ENCODE peak calls at places on chromosome 9, in nine cellular contexts. One of them, this sample, is unnamed.

GRCh38 chr9:135886147-135886981 is 21.0 kb downstream of the CAMSAP1 start:
- DNase-seq in A549: no peak
- DNase-seq in spleen: no peak
- DNase-seq in NB4: peak
- DNase-seq in uterus: no peak
- DNase-seq in IMR-90: no peak
- DNase-seq in body of pancreas: no peak
- DNase-seq in ovary: no peak
- DNase-seq in gastrocnemius medialis: no peak
- DNase-seq in this sample: no peak

GRCh38 chr9:132858756-132859155 is 19.3 kb downstream of the AK8 start:
- DNase-seq in A549: no peak
- DNase-seq in spleen: no peak
- DNase-seq in NB4: no peak
- DNase-seq in uterus: no peak
- DNase-seq in IMR-90: no peak
- DNase-seq in body of pancreas: no peak
- DNase-seq in ovary: no peak
- DNase-seq in gastrocnemius medialis: no peak
- DNase-seq in this sample: no peak

GRCh38 chr9:109861499-109861898 is 81.5 kb downstream of the PALM2AKAP2 start:
- DNase-seq in A549: no peak
- DNase-seq in spleen: no peak
- DNase-seq in NB4: no peak
- DNase-seq in uterus: peak
- DNase-seq in IMR-90: peak
- DNase-seq in body of pancreas: no peak
- DNase-seq in ovary: no peak
- DNase-seq in gastrocnemius medialis: no peak
- DNase-seq in this sample: peak

GRCh38 chr9:116899337-116900006 is 212.4 kb downstream of the TRIM32 start:
- DNase-seq in A549: no peak
- DNase-seq in spleen: no peak
- DNase-seq in NB4: no peak
- DNase-seq in uterus: no peak
- DNase-seq in IMR-90: peak
- DNase-seq in body of pancreas: no peak
- DNase-seq in ovary: no peak
- DNase-seq in gastrocnemius medialis: no peak
- DNase-seq in this sample: no peak

GRCh38 chr9:97918641-97919040 is 3.7 kb downstream of the TRMO start:
- DNase-seq in A549: no peak
- DNase-seq in spleen: no peak
- DNase-seq in NB4: no peak
- DNase-seq in uterus: no peak
- DNase-seq in IMR-90: no peak
- DNase-seq in body of pancreas: no peak
- DNase-seq in ovary: no peak
- DNase-seq in gastrocnemius medialis: no peak
- DNase-seq in this sample: no peak

GRCh38 chr9:114484854-114485443 is 20.3 kb downstream of the WHRN start:
- DNase-seq in A549: no peak
- DNase-seq in spleen: no peak
- DNase-seq in NB4: peak
- DNase-seq in uterus: no peak
- DNase-seq in IMR-90: peak
- DNase-seq in body of pancreas: peak
- DNase-seq in ovary: no peak
- DNase-seq in gastrocnemius medialis: no peak
- DNase-seq in this sample: no peak

GRCh38 chr9:23674016-23674585 is 151.9 kb downstream of the ELAVL2 start:
- DNase-seq in A549: no peak
- DNase-seq in spleen: no peak
- DNase-seq in NB4: no peak
- DNase-seq in uterus: no peak
- DNase-seq in IMR-90: no peak
- DNase-seq in body of pancreas: no peak
- DNase-seq in ovary: no peak
- DNase-seq in gastrocnemius medialis: no peak
- DNase-seq in this sample: no peak

GRCh38 chr9:20447291-20447690 is 175.0 kb downstream of the MLLT3 start:
- DNase-seq in A549: no peak
- DNase-seq in spleen: no peak
- DNase-seq in NB4: no peak
- DNase-seq in uterus: no peak
- DNase-seq in IMR-90: no peak
- DNase-seq in body of pancreas: no peak
- DNase-seq in ovary: no peak
- DNase-seq in gastrocnemius medialis: no peak
- DNase-seq in this sample: no peak

GRCh38 chr9:91844656-91845291 is 105.3 kb downstream of the ROR2 start:
- DNase-seq in A549: no peak
- DNase-seq in spleen: peak
- DNase-seq in NB4: no peak
- DNase-seq in uterus: no peak
- DNase-seq in IMR-90: no peak
- DNase-seq in body of pancreas: no peak
- DNase-seq in ovary: no peak
- DNase-seq in gastrocnemius medialis: no peak
- DNase-seq in this sample: peak

GRCh38 chr9:130869250-130869649 is 27.4 kb downstream of the QRFP start:
- DNase-seq in A549: no peak
- DNase-seq in spleen: peak
- DNase-seq in NB4: no peak
- DNase-seq in uterus: peak
- DNase-seq in IMR-90: peak
- DNase-seq in body of pancreas: peak
- DNase-seq in ovary: peak
- DNase-seq in gastrocnemius medialis: no peak
- DNase-seq in this sample: no peak

GRCh38 chr9:99166149-99166548 is 55.6 kb downstream of the ALG2 start:
- DNase-seq in A549: no peak
- DNase-seq in spleen: no peak
- DNase-seq in NB4: no peak
- DNase-seq in uterus: no peak
- DNase-seq in IMR-90: no peak
- DNase-seq in body of pancreas: no peak
- DNase-seq in ovary: no peak
- DNase-seq in gastrocnemius medialis: no peak
- DNase-seq in this sample: no peak

GRCh38 chr9:91025856-91026255 is 224.2 kb downstream of the SYK start:
- DNase-seq in A549: no peak
- DNase-seq in spleen: no peak
- DNase-seq in NB4: no peak
- DNase-seq in uterus: no peak
- DNase-seq in IMR-90: no peak
- DNase-seq in body of pancreas: no peak
- DNase-seq in ovary: no peak
- DNase-seq in gastrocnemius medialis: no peak
- DNase-seq in this sample: no peak

GRCh38 chr9:110016340-110016739 is 191.6 kb downstream of the C9orf152 start:
- DNase-seq in A549: no peak
- DNase-seq in spleen: no peak
- DNase-seq in NB4: no peak
- DNase-seq in uterus: no peak
- DNase-seq in IMR-90: peak
- DNase-seq in body of pancreas: peak
- DNase-seq in ovary: no peak
- DNase-seq in gastrocnemius medialis: no peak
- DNase-seq in this sample: no peak

GRCh38 chr9:132369421-132369820 is 14.6 kb upstream of the SETX start:
- DNase-seq in A549: no peak
- DNase-seq in spleen: no peak
- DNase-seq in NB4: no peak
- DNase-seq in uterus: no peak
- DNase-seq in IMR-90: no peak
- DNase-seq in body of pancreas: no peak
- DNase-seq in ovary: no peak
- DNase-seq in gastrocnemius medialis: no peak
- DNase-seq in this sample: no peak

GRCh38 chr9:133732351-133733073 is 5.6 kb downstream of the SARDH start:
- DNase-seq in A549: no peak
- DNase-seq in spleen: no peak
- DNase-seq in NB4: no peak
- DNase-seq in uterus: no peak
- DNase-seq in IMR-90: no peak
- DNase-seq in body of pancreas: no peak
- DNase-seq in ovary: no peak
- DNase-seq in gastrocnemius medialis: no peak
- DNase-seq in this sample: no peak

GRCh38 chr9:128007566-128008138 is 26.9 kb upstream of the EEIG1 start:
- DNase-seq in A549: no peak
- DNase-seq in spleen: peak
- DNase-seq in NB4: peak
- DNase-seq in uterus: peak
- DNase-seq in IMR-90: peak
- DNase-seq in body of pancreas: peak
- DNase-seq in ovary: no peak
- DNase-seq in gastrocnemius medialis: no peak
- DNase-seq in this sample: peak

GRCh38 chr9:75483636-75484035 is 395.3 kb downstream of the OSTF1 start:
- DNase-seq in A549: no peak
- DNase-seq in spleen: no peak
- DNase-seq in NB4: no peak
- DNase-seq in uterus: no peak
- DNase-seq in IMR-90: no peak
- DNase-seq in body of pancreas: no peak
- DNase-seq in ovary: no peak
- DNase-seq in gastrocnemius medialis: no peak
- DNase-seq in this sample: no peak

GRCh38 chr9:75488082-75488713 is 399.9 kb downstream of the OSTF1 start:
- DNase-seq in A549: no peak
- DNase-seq in spleen: no peak
- DNase-seq in NB4: no peak
- DNase-seq in uterus: peak
- DNase-seq in IMR-90: no peak
- DNase-seq in body of pancreas: no peak
- DNase-seq in ovary: no peak
- DNase-seq in gastrocnemius medialis: no peak
- DNase-seq in this sample: peak

GRCh38 chr9:75482566-75482965 is 394.3 kb downstream of the OSTF1 start:
- DNase-seq in A549: no peak
- DNase-seq in spleen: no peak
- DNase-seq in NB4: no peak
- DNase-seq in uterus: no peak
- DNase-seq in IMR-90: no peak
- DNase-seq in body of pancreas: no peak
- DNase-seq in ovary: no peak
- DNase-seq in gastrocnemius medialis: no peak
- DNase-seq in this sample: no peak
- TF ChIP-seq CTCF in A549: no peak
- TF ChIP-seq CTCF in spleen: no peak
- TF ChIP-seq CTCF in NB4: no peak
- TF ChIP-seq CTCF in uterus: no peak
- TF ChIP-seq CTCF in IMR-90: no peak
- TF ChIP-seq CTCF in body of pancreas: no peak
- TF ChIP-seq CTCF in ovary: no peak
- TF ChIP-seq CTCF in gastrocnemius medialis: no peak
- TF ChIP-seq CTCF in this sample: no peak

GRCh38 chr9:124286292-124286931 is 28.7 kb downstream of the NEK6 start:
- DNase-seq in A549: peak
- DNase-seq in spleen: no peak
- DNase-seq in NB4: peak
- DNase-seq in uterus: no peak
- DNase-seq in IMR-90: peak
- DNase-seq in body of pancreas: peak
- DNase-seq in ovary: no peak
- DNase-seq in gastrocnemius medialis: no peak
- DNase-seq in this sample: no peak

GRCh38 chr9:124284237-124284831 is 26.6 kb downstream of the NEK6 start:
- DNase-seq in A549: no peak
- DNase-seq in spleen: no peak
- DNase-seq in NB4: no peak
- DNase-seq in uterus: no peak
- DNase-seq in IMR-90: peak
- DNase-seq in body of pancreas: peak
- DNase-seq in ovary: no peak
- DNase-seq in gastrocnemius medialis: no peak
- DNase-seq in this sample: no peak

GRCh38 chr9:124285903-124286291 is 28.1 kb downstream of the NEK6 start:
- DNase-seq in A549: no peak
- DNase-seq in spleen: peak
- DNase-seq in NB4: peak
- DNase-seq in uterus: peak
- DNase-seq in IMR-90: peak
- DNase-seq in body of pancreas: peak
- DNase-seq in ovary: peak
- DNase-seq in gastrocnemius medialis: peak
- DNase-seq in this sample: peak

GRCh38 chr9:124284940-124285441 is 27.2 kb downstream of the NEK6 start:
- DNase-seq in A549: no peak
- DNase-seq in spleen: no peak
- DNase-seq in NB4: no peak
- DNase-seq in uterus: peak
- DNase-seq in IMR-90: peak
- DNase-seq in body of pancreas: peak
- DNase-seq in ovary: no peak
- DNase-seq in gastrocnemius medialis: no peak
- DNase-seq in this sample: no peak

DNA sequence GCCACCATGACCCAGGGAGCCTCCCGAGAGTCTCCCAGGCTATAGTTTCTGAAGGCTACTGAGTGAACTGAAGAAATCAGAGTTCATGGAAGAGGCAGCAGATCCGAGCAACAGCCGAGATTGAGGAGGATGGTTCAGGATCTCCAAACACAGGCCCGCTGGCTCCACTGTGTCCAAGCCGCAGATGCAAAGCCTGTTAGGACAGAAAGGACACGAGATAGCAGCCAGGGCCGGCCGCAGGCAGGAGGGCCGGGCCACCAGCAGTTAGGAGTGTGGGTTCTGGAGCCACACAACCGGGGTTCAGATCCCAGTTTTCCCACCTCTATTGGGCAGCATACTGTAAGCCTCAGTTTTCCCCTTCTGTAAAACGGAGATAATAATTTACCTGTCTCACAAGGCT is 27.7 kb downstream of the NEK6 start:
- DNase-seq in A549: no peak
- DNase-seq in spleen: no peak
- DNase-seq in NB4: no peak
- DNase-seq in uterus: no peak
- DNase-seq in IMR-90: no peak
- DNase-seq in body of pancreas: no peak
- DNase-seq in ovary: no peak
- DNase-seq in gastrocnemius medialis: no peak
- DNase-seq in this sample: no peak
- H3K4me3 ChIP-seq in A549: no peak
- H3K4me3 ChIP-seq in spleen: no peak
- H3K4me3 ChIP-seq in NB4: no peak
- H3K4me3 ChIP-seq in uterus: no peak
- H3K4me3 ChIP-seq in IMR-90: no peak
- H3K4me3 ChIP-seq in body of pancreas: no peak
- H3K4me3 ChIP-seq in ovary: no peak
- H3K4me3 ChIP-seq in gastrocnemius medialis: no peak
- H3K4me3 ChIP-seq in this sample: no peak

GRCh38 chr9:8857330-8858249 is 1058.0 kb upstream of the DMAC1 start:
- DNase-seq in A549: no peak
- DNase-seq in spleen: peak
- DNase-seq in NB4: no peak
- DNase-seq in uterus: peak
- DNase-seq in IMR-90: no peak
- DNase-seq in body of pancreas: peak
- DNase-seq in ovary: peak
- DNase-seq in gastrocnemius medialis: peak
- DNase-seq in this sample: peak
- TF ChIP-seq POLR2A in A549: no peak
- TF ChIP-seq POLR2A in spleen: no peak
- TF ChIP-seq POLR2A in NB4: no peak
- TF ChIP-seq POLR2A in uterus: no peak
- TF ChIP-seq POLR2A in IMR-90: no peak
- TF ChIP-seq POLR2A in body of pancreas: no peak
- TF ChIP-seq POLR2A in ovary: no peak
- TF ChIP-seq POLR2A in gastrocnemius medialis: no peak
- TF ChIP-seq POLR2A in this sample: no peak

GRCh38 chr9:6566409-6567139 is 79.0 kb downstream of the GLDC start:
- DNase-seq in A549: peak
- DNase-seq in spleen: no peak
- DNase-seq in NB4: peak
- DNase-seq in uterus: peak
- DNase-seq in IMR-90: peak
- DNase-seq in body of pancreas: peak
- DNase-seq in ovary: no peak
- DNase-seq in gastrocnemius medialis: no peak
- DNase-seq in this sample: no peak
- TF ChIP-seq CTCF in A549: no peak
- TF ChIP-seq CTCF in spleen: no peak
- TF ChIP-seq CTCF in NB4: no peak
- TF ChIP-seq CTCF in uterus: no peak
- TF ChIP-seq CTCF in IMR-90: no peak
- TF ChIP-seq CTCF in body of pancreas: no peak
- TF ChIP-seq CTCF in ovary: no peak
- TF ChIP-seq CTCF in gastrocnemius medialis: no peak
- TF ChIP-seq CTCF in this sample: no peak

This sample was measured in lower leg skin.